ENCODE peak calls at places on chromosomes 5 and 9, in five cellular contexts. Y is A549, S is ovary, T is spleen, R is Peyer's patch. F is an unnamed sample.

GRCh38 chr5:73393606-73394489 is 54.7 kb downstream of the FOXD1 start:
- DNase-seq in Y (no peak), S (no peak), T (no peak), R (no peak), F (no peak)

GRCh38 chr5:107652839-107653607 is 17.7 kb downstream of the EFNA5 start:
- DNase-seq in Y (no peak), S (no peak), T (no peak), R (no peak), F (no peak)

GRCh38 chr5:115415143-115415491 is 118.7 kb upstream of the CCDC112 start:
- DNase-seq in Y (peak; percentile 40), S (no peak), T (no peak), R (peak; percentile 89), F (peak; percentile 40)

GRCh38 chr5:56011835-56012234 is 17.1 kb upstream of the IL6ST start:
- DNase-seq in Y (peak; percentile 55), S (no peak), T (no peak), R (no peak), F (no peak)

GRCh38 chr5:157912621-157913325 is 53.8 kb upstream of the CLINT1 start:
- DNase-seq in Y (no peak), S (no peak), T (no peak), R (peak; percentile 72), F (no peak)

GRCh38 chr5:123176224-123176937 is 87.3 kb downstream of the PRDM6 start:
- DNase-seq in Y (no peak), S (no peak), T (no peak), R (no peak), F (no peak)

GRCh38 chr9:116450378-116451139 is 236.5 kb upstream of the TRIM32 start:
- DNase-seq in Y (no peak), S (no peak), T (no peak), R (no peak), F (no peak)

GRCh38 chr5:114367029-114367428 is 5.2 kb downstream of the KCNN2 start:
- DNase-seq in Y (no peak), S (no peak), T (no peak), R (no peak), F (no peak)

GRCh38 chr9:101387871-101388506 is 3.2 kb upstream of the BAAT start:
- DNase-seq in Y (peak; percentile 82), S (no peak), T (no peak), R (no peak), F (no peak)

GRCh38 chr9:36332006-36332405 is 68.1 kb downstream of the RNF38 start:
- DNase-seq in Y (no peak), S (no peak), T (no peak), R (no peak), F (no peak)

GRCh38 chr5:133407277-133407632 is 205.1 kb downstream of the FSTL4 start:
- DNase-seq in Y (no peak), S (no peak), T (no peak), R (no peak), F (no peak)

GRCh38 chr9:134554750-134555655 is 86.6 kb upstream of the COL5A1 start:
- DNase-seq in Y (no peak), S (no peak), T (peak; percentile 49), R (no peak), F (no peak)

GRCh38 chr5:64635056-64635686 is 55.1 kb upstream of the SHISAL2B start:
- DNase-seq in Y (peak; percentile 23), S (no peak), T (no peak), R (no peak), F (no peak)

GRCh38 chr5:148913985-148914421 is 87.6 kb downstream of the ADRB2 start:
- DNase-seq in Y (peak; percentile 49), S (no peak), T (no peak), R (no peak), F (no peak)

GRCh38 chr9:72557549-72557948 is 36.1 kb downstream of the TMC1 start:
- DNase-seq in Y (peak; percentile 98), S (peak; percentile 77), T (no peak), R (peak; percentile 52), F (peak; percentile 47)

GRCh38 chr9:138111607-138112006 is 234.0 kb downstream of the CACNA1B start:
- DNase-seq in Y (no peak), S (no peak), T (peak; percentile 33), R (no peak), F (no peak)

GRCh38 chr5:57172466-57172961 is 1.3 kb upstream of the GPBP1 start:
- DNase-seq in Y (peak; percentile 33), S (no peak), T (no peak), R (no peak), F (no peak)

GRCh38 chr5:72955143-72955767 is 586 bp upstream of the FCHO2 start:
- DNase-seq in Y (no peak), S (peak; percentile 75), T (no peak), R (peak; percentile 82), F (peak; percentile 91)

GRCh38 chr9:38706493-38706892 is 13.4 kb downstream of the FAM240B start:
- DNase-seq in Y (no peak), S (no peak), T (no peak), R (no peak), F (no peak)

GRCh38 chr9:38705917-38706316 is 14.0 kb downstream of the FAM240B start:
- DNase-seq in Y (no peak), S (no peak), T (no peak), R (no peak), F (no peak)

GRCh38 chr9:38697901-38698300 is 22.0 kb downstream of the FAM240B start:
- DNase-seq in Y (no peak), S (no peak), T (no peak), R (no peak), F (no peak)

GRCh38 chr9:38699337-38699736 is 20.6 kb downstream of the FAM240B start:
- DNase-seq in Y (no peak), S (no peak), T (no peak), R (no peak), F (no peak)

GRCh38 chr9:38700695-38701094 is 19.2 kb downstream of the FAM240B start:
- DNase-seq in Y (peak; percentile 33), S (no peak), T (no peak), R (no peak), F (no peak)
- TF ChIP-seq CTCF in Y (no peak), S (no peak), T (no peak), R (no peak), F (no peak)

GRCh38 chr9:89365532-89365912 is 47.2 kb downstream of the SECISBP2 start:
- DNase-seq in Y (no peak), S (no peak), T (no peak), R (peak; percentile 25), F (no peak)
- TF ChIP-seq POLR2A in Y (no peak), S (no peak), T (no peak), R (no peak), F (no peak)

GRCh38 chr5:181100121-181101015 is 30.6 kb downstream of the OR2V1 start:
- DNase-seq in Y (no peak), S (no peak), T (no peak), R (peak; percentile 30), F (no peak)
- H3K4me3 ChIP-seq in Y (no peak overlapping the region), S (no peak overlapping the region), T (no peak overlapping the region), R (no peak overlapping the region), F (peak overlapping the region; percentile 32)

GRCh38 chr9:87516931-87517300 is 19.2 kb downstream of the DAPK1 start:
- DNase-seq in Y (no peak), S (no peak), T (no peak), R (no peak), F (no peak)

GRCh38 chr9:87517732-87518131 is 20.1 kb downstream of the DAPK1 start:
- DNase-seq in Y (no peak), S (no peak), T (no peak), R (no peak), F (no peak)

GRCh38 chr9:87519415-87519989 is 21.8 kb downstream of the DAPK1 start:
- DNase-seq in Y (no peak), S (no peak), T (no peak), R (no peak), F (no peak)

GRCh38 chr9:87520172-87520683 is 22.6 kb downstream of the DAPK1 start:
- DNase-seq in Y (no peak), S (no peak), T (no peak), R (no peak), F (no peak)

GRCh38 chr9:87518702-87519335 is 21.2 kb downstream of the DAPK1 start:
- DNase-seq in Y (no peak), S (peak; percentile 90), T (no peak), R (peak; percentile 73), F (no peak)
- TF ChIP-seq CTCF in Y (no peak), S (no peak), T (no peak), R (no peak), F (no peak)

GRCh38 chr9:129679537-129679936 is 14.1 kb downstream of the PRRX2 start:
- DNase-seq in Y (no peak), S (no peak), T (no peak), R (no peak), F (no peak)

GRCh38 chr9:129685220-129685932 is 19.9 kb downstream of the PRRX2 start:
- DNase-seq in Y (peak; percentile 84), S (no peak), T (no peak), R (no peak), F (no peak)

GRCh38 chr9:129685933-129686259 is 20.4 kb downstream of the PRRX2 start:
- DNase-seq in Y (no peak), S (no peak), T (no peak), R (no peak), F (no peak)

GRCh38 chr9:129681924-129682323 is 16.5 kb downstream of the PRRX2 start:
- DNase-seq in Y (no peak), S (no peak), T (no peak), R (no peak), F (no peak)

GRCh38 chr9:129682381-129682780 is 16.9 kb downstream of the PRRX2 start:
- DNase-seq in Y (no peak), S (no peak), T (no peak), R (no peak), F (no peak)
- TF ChIP-seq POLR2A in Y (no peak), S (no peak), T (no peak), R (no peak), F (no peak)

F was measured in heart left ventricle.